ENCODE peak calls at places on chromosomes 6 and 20, in eight cellular contexts. M, G, J, N, U, W, K and V are unnamed samples.

GRCh38 chr6:113359155-113360140 is 497.7 kb upstream of the MARCKS start:
- DNase-seq in M (no peak), G (peak; percentile 26), J (no peak), N (peak; percentile 73), U (no peak), W (peak; percentile 6), K (no peak), V (no peak)

GRCh38 chr6:105389543-105389942 is 13.3 kb downstream of the PREP start:
- DNase-seq in M (no peak), G (no peak), J (no peak), N (no peak), U (no peak), W (no peak), K (no peak), V (no peak)

GRCh38 chr6:1029196-1029595 is 282.7 kb upstream of the FOXQ1 start:
- DNase-seq in M (no peak), G (no peak), J (no peak), N (no peak), U (no peak), W (no peak), K (no peak), V (no peak)

GRCh38 chr6:44800171-44800671 is 412.7 kb downstream of the CDC5L start:
- DNase-seq in M (no peak), G (peak; percentile 57), J (peak; percentile 19), N (peak; percentile 65), U (no peak), W (peak; percentile 54), K (no peak), V (peak; percentile 59)

GRCh38 chr6:47092249-47092648 is 50.1 kb upstream of the ADGRF1 start:
- DNase-seq in M (no peak), G (no peak), J (no peak), N (no peak), U (no peak), W (no peak), K (no peak), V (no peak)

GRCh38 chr20:56676001-56676400 is 46.9 kb downstream of the TFAP2C start:
- DNase-seq in M (no peak), G (no peak), J (no peak), N (no peak), U (no peak), W (no peak), K (no peak), V (no peak)

GRCh38 chr20:22921595-22922421 is 113.3 kb upstream of the SSTR4 start:
- DNase-seq in M (no peak), G (no peak), J (no peak), N (peak; percentile 8), U (no peak), W (peak; percentile 48), K (no peak), V (peak; percentile 23)

GRCh38 chr20:36519944-36520343 is 21.4 kb upstream of the MYL9 start:
- DNase-seq in M (no peak), G (no peak), J (no peak), N (peak; percentile 26), U (no peak), W (no peak), K (no peak), V (no peak)

GRCh38 chr6:106087548-106088325 is 1.6 kb downstream of the PRDM1 start:
- DNase-seq in M (peak; percentile 35), G (no peak), J (peak; percentile 31), N (peak; percentile 87), U (no peak), W (no peak), K (peak; percentile 61), V (peak; percentile 57)

GRCh38 chr6:43938178-43939101 is 168.4 kb downstream of the VEGFA start:
- DNase-seq in M (no peak), G (no peak), J (no peak), N (no peak), U (no peak), W (no peak), K (no peak), V (no peak)

GRCh38 chr6:17656092-17656491 is 50.6 kb downstream of the NUP153 start:
- DNase-seq in M (no peak), G (no peak), J (no peak), N (no peak), U (no peak), W (peak; percentile 5), K (no peak), V (no peak)

GRCh38 chr6:106256201-106256968 is 69.2 kb downstream of the ATG5 start:
- DNase-seq in M (no peak), G (no peak), J (no peak), N (peak; percentile 72), U (no peak), W (peak; percentile 18), K (no peak), V (no peak)

GRCh38 chr6:5202941-5203340 is 57.8 kb downstream of the LYRM4 start:
- DNase-seq in M (no peak), G (no peak), J (no peak), N (no peak), U (no peak), W (no peak), K (no peak), V (no peak)

GRCh38 chr6:5203571-5203970 is 57.2 kb downstream of the LYRM4 start:
- DNase-seq in M (no peak), G (no peak), J (no peak), N (no peak), U (no peak), W (no peak), K (no peak), V (no peak)

GRCh38 chr6:5205035-5205469 is 55.7 kb downstream of the LYRM4 start:
- DNase-seq in M (no peak), G (no peak), J (no peak), N (no peak), U (no peak), W (no peak), K (no peak), V (peak; percentile 57)

GRCh38 chr6:5205877-5206840 is 54.6 kb downstream of the LYRM4 start:
- DNase-seq in M (peak; percentile 63), G (peak; percentile 71), J (no peak), N (peak; percentile 64), U (no peak), W (peak; percentile 29), K (peak; percentile 69), V (peak; percentile 73)

DNA sequence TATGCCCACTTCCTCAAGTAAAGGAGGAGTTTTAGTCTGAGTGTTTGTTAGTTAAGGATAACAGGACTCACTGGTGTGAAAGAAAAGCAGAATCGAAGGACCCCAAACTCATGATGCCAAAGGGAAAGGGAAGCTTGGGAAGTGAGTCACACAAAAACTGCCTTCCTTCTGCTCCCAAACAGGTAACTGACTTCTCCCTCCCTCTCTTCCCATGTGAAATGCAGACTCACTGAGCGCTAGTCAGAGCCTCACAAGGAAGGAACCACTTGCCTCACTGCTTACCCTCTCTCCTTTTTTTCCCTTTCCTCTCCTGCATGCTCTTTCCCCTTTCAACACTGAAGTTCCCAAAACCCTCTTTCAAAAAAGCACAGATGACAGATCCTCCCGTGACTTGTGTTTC is 56.4 kb downstream of the LYRM4 start:
- DNase-seq in M (no peak), G (no peak), J (no peak), N (no peak), U (no peak), W (no peak), K (no peak), V (no peak)
- H3K27ac ChIP-seq in M (no peak overlapping the region), G (no peak overlapping the region), J (no peak overlapping the region), N (no peak overlapping the region), U (peak overlapping the region; percentile 67), W (no peak overlapping the region), K (peak overlapping the region; percentile 83), V (no peak overlapping the region)

GRCh38 chr6:40536442-40536841 is 50.7 kb downstream of the LRFN2 start:
- DNase-seq in M (no peak), G (peak; percentile 24), J (no peak), N (no peak), U (no peak), W (peak; percentile 15), K (no peak), V (no peak)

GRCh38 chr6:40535784-40536380 is 51.3 kb downstream of the LRFN2 start:
- DNase-seq in M (no peak), G (no peak), J (no peak), N (no peak), U (no peak), W (no peak), K (no peak), V (peak; percentile 55)

GRCh38 chr6:40535105-40535783 is 51.9 kb downstream of the LRFN2 start:
- DNase-seq in M (no peak), G (no peak), J (no peak), N (no peak), U (no peak), W (no peak), K (no peak), V (no peak)

GRCh38 chr6:40529040-40529439 is 58.1 kb downstream of the LRFN2 start:
- DNase-seq in M (no peak), G (no peak), J (no peak), N (no peak), U (no peak), W (no peak), K (no peak), V (no peak)

DNA sequence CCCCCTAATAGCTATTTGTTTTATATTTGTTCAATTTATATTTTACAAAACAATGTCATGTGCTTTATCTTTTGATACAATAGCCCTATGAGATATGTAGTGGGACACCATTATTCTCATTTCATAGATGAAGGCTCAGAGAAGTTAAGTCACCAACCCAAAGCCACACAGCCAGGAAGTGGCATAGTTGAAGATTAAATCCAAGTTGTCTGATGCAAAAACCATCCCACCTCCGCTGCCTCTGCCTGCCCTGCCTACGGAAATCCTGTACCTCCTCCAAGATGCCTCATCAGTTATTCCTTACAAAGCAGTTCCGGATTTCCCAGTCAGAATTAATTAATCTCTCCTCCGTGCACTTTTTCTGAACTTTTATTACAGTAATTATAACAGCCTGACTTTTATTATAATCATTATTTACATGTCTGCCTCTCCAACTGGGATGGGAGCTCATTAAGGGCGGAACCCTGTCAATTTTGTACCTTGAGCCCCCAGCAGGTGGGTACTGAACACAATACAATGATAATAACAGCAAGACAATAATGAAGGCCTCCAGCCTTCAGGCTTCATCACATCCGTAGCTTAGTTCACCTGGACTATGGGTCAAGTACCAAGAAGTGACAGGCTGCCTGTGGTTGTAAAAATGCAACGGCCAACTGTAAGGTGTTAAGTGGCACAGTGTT is 54.7 kb downstream of the LRFN2 start:
- DNase-seq in M (no peak), G (no peak), J (no peak), N (no peak), U (no peak), W (no peak), K (no peak), V (no peak)
- TF ChIP-seq CTCF in M (no peak), G (no peak), J (no peak), N (no peak), U (no peak), W (no peak), K (no peak), V (no peak)

DNA sequence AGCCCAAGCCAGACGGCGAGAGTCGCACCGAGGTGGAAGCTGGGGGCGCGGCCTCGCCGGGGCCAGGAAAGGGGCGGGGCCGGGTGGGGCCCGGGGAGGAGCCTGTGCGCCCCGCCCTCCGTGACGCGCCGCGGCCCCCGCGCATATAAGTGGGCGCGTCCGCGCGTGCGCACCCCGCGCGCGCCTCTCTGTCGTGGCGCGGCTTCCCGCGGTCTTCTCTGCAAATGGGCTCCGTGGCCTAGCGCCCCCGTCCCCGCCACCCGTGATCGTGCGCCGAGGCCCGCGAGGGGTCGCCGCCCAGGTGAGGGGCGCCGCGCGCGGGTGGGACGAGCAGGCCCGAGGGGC is at the start of gene PPDPF:
- DNase-seq in M (peak; percentile 87), G (peak; percentile 84), J (peak; percentile 60), N (peak; percentile 72), U (peak; percentile 85), W (peak; percentile 81), K (peak; percentile 94), V (peak; percentile 72)
- TF ChIP-seq POLR2A in M (peak; percentile 91), G (peak; percentile 84), J (peak; percentile 89), N (peak; percentile 95), U (peak; percentile 41), W (peak; percentile 87), K (no peak), V (peak; percentile 44)

GRCh38 chr20:37879843-37880242 is 23.1 kb upstream of the VSTM2L start:
- DNase-seq in M (no peak), G (no peak), J (no peak), N (no peak), U (no peak), W (no peak), K (no peak), V (no peak)
- H3K27ac ChIP-seq in M (no peak overlapping the region), G (no peak overlapping the region), J (no peak overlapping the region), N (no peak overlapping the region), U (no peak overlapping the region), W (no peak overlapping the region), K (no peak overlapping the region), V (no peak overlapping the region)